ENCODE peak calls at places on chromosomes 1 and 21, in six cellular contexts. R is upper lobe of left lung; E is endothelial cell; F is GM13976; J is stomach; W is CD4-positive, alpha-beta T cell. X is an unnamed sample.
A peak's percentile ranks its signal among the peaks of the same experiment; 100 is the strongest.

GRCh38 chr1:151311589-151312331 is 15.5 kb downstream of the PI4KB start:
- DNase-seq in R (peak; percentile 84), E (no peak), F (no peak), J (peak; percentile 67), W (peak; percentile 67), X (no peak)

GRCh38 chr1:238606457-238606856 is 715.7 kb upstream of the ZP4 start:
- DNase-seq in R (no peak), E (no peak), F (no peak), J (no peak), W (no peak), X (no peak)

GRCh38 chr1:161730050-161730564 is 8.8 kb downstream of the FCRLB start:
- DNase-seq in R (no peak), E (no peak), F (no peak), J (no peak), W (no peak), X (peak; percentile 25)

GRCh38 chr1:182084487-182085316 is 23.2 kb upstream of the ZNF648 start:
- DNase-seq in R (peak; percentile 91), E (peak; percentile 94), F (peak; percentile 86), J (peak; percentile 93), W (peak; percentile 76), X (peak; percentile 85)

GRCh38 chr1:154137888-154138287 is 17.0 kb downstream of the NUP210L start:
- DNase-seq in R (no peak), E (no peak), F (no peak), J (no peak), W (no peak), X (no peak)

GRCh38 chr1:44655609-44656008 is 18.7 kb downstream of the TMEM53 start:
- DNase-seq in R (no peak), E (peak; percentile 49), F (peak; percentile 68), J (no peak), W (no peak), X (peak; percentile 61)

GRCh38 chr1:9842073-9842711 is 18.4 kb upstream of the CLSTN1 start:
- DNase-seq in R (no peak), E (no peak), F (no peak), J (no peak), W (no peak), X (no peak)

GRCh38 chr1:15027515-15027948 is 126.0 kb upstream of the TMEM51 start:
- DNase-seq in R (peak; percentile 61), E (peak; percentile 85), F (peak; percentile 80), J (peak; percentile 73), W (no peak), X (peak; percentile 68)

GRCh38 chr1:16924919-16925477 is 3.3 kb downstream of the CROCC start:
- DNase-seq in R (no peak), E (no peak), F (no peak), J (no peak), W (no peak), X (no peak)

GRCh38 chr1:66998972-66999371 is 55.0 kb downstream of the SLC35D1 start:
- DNase-seq in R (no peak), E (no peak), F (no peak), J (no peak), W (no peak), X (no peak)

GRCh38 chr1:181396811-181397210 is 86.5 kb upstream of the CACNA1E start:
- DNase-seq in R (no peak), E (no peak), F (no peak), J (no peak), W (no peak), X (no peak)

GRCh38 chr1:191929383-191929782 is 228.9 kb upstream of the RGS18 start:
- DNase-seq in R (no peak), E (no peak), F (no peak), J (no peak), W (no peak), X (no peak)

GRCh38 chr1:41022424-41022823 is 899 bp upstream of the SLFNL1 start:
- DNase-seq in R (no peak), E (no peak), F (no peak), J (no peak), W (no peak), X (no peak)

GRCh38 chr1:211939876-211940468 is 95.4 kb downstream of the INTS7 start:
- DNase-seq in R (no peak), E (no peak), F (peak; percentile 69), J (no peak), W (no peak), X (peak; percentile 73)

GRCh38 chr1:96445296-96445695 is 276.3 kb upstream of the PTBP2 start:
- DNase-seq in R (no peak), E (no peak), F (no peak), J (no peak), W (no peak), X (no peak)

GRCh38 chr1:55146781-55147180 is 68.4 kb downstream of the USP24 start:
- DNase-seq in R (no peak), E (no peak), F (no peak), J (peak; percentile 33), W (no peak), X (no peak)

GRCh38 chr21:42276076-42276475 is 39.1 kb downstream of the TFF3 start:
- DNase-seq in R (no peak), E (no peak), F (no peak), J (no peak), W (no peak), X (no peak)

GRCh38 chr1:89603651-89604413 is 29.1 kb upstream of the LRRC8C start:
- DNase-seq in R (no peak), E (no peak), F (no peak), J (no peak), W (no peak), X (no peak)

GRCh38 chr1:167935252-167936067 is 1.0 kb upstream of the DCAF6 start:
- DNase-seq in R (peak; percentile 27), E (no peak), F (peak; percentile 35), J (no peak), W (peak; percentile 20), X (peak; percentile 19)

GRCh38 chr21:36478207-36478701 is 1.7 kb downstream of the CLDN14 start:
- DNase-seq in R (no peak), E (no peak), F (no peak), J (no peak), W (no peak), X (no peak)

GRCh38 chr21:36477559-36477958 is 2.4 kb downstream of the CLDN14 start:
- DNase-seq in R (no peak), E (no peak), F (no peak), J (no peak), W (no peak), X (no peak)

GRCh38 chr21:36480618-36481017 is 696 bp upstream of the CLDN14 start:
- DNase-seq in R (no peak), E (no peak), F (no peak), J (no peak), W (no peak), X (no peak)

GRCh38 chr21:36479415-36480402 is at the start of gene CLDN14:
- DNase-seq in R (no peak), E (no peak), F (no peak), J (peak; percentile 65), W (no peak), X (no peak)

GRCh38 chr21:36478941-36479340 is 981 bp downstream of the CLDN14 start:
- DNase-seq in R (no peak), E (peak; percentile 21), F (no peak), J (no peak), W (no peak), X (no peak)
- TF ChIP-seq CTCF in R (no peak), E (no peak), F (no peak), J (no peak), W (no peak), X (no peak)

DNA sequence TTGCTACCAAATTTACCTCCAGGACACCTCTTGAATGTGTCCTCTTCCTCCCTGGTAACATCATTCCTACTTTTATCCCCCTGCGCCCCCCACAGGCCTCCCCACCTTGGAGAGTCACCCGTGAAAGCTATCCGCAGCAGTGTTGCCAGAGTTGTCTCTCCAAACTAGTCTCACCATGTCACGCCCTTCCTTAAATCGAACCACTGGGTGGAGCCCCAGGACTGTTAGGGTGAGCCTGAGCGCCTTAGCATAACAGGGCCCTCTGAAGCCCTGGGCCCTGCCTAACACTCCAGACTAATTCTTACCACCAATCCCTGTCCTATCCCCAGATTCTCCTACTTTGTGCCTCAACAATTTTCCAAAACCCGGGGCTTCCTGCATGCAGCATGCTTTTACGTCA is 35.0 kb downstream of the HSD3B2 start:
- DNase-seq in R (no peak), E (no peak), F (no peak), J (no peak), W (no peak), X (no peak)
- TF ChIP-seq CTCF in R (no peak), E (no peak), F (no peak), J (no peak), W (no peak), X (no peak)

GRCh38 chr1:92623187-92623778 is 136.6 kb upstream of the GFI1 start:
- DNase-seq in R (no peak), E (no peak), F (no peak), J (no peak), W (no peak), X (peak; percentile 13)
- TF ChIP-seq CTCF in R (no peak), E (peak; percentile 36), F (no peak), J (no peak), W (peak; percentile 76), X (peak; percentile 36)

GRCh38 chr1:109201123-109201703 is 12.5 kb upstream of the SARS1 start:
- DNase-seq in R (peak; percentile 44), E (peak; percentile 45), F (peak; percentile 73), J (peak; percentile 34), W (peak; percentile 5), X (peak; percentile 75)
- TF ChIP-seq CTCF in R (peak; percentile 30), E (peak; percentile 45), F (peak; percentile 60), J (no peak), W (no peak), X (peak; percentile 62)

GRCh38 chr21:15522148-15522547 is 207.6 kb upstream of the USP25 start:
- DNase-seq in R (no peak), E (no peak), F (no peak), J (no peak), W (no peak), X (no peak)

GRCh38 chr21:15517394-15517793 is 212.4 kb upstream of the USP25 start:
- DNase-seq in R (no peak), E (no peak), F (no peak), J (no peak), W (no peak), X (no peak)

GRCh38 chr21:15521644-15522001 is 208.2 kb upstream of the USP25 start:
- DNase-seq in R (no peak), E (no peak), F (no peak), J (no peak), W (no peak), X (no peak)

GRCh38 chr21:15524855-15525254 is 204.9 kb upstream of the USP25 start:
- DNase-seq in R (no peak), E (no peak), F (no peak), J (no peak), W (no peak), X (no peak)

DNA sequence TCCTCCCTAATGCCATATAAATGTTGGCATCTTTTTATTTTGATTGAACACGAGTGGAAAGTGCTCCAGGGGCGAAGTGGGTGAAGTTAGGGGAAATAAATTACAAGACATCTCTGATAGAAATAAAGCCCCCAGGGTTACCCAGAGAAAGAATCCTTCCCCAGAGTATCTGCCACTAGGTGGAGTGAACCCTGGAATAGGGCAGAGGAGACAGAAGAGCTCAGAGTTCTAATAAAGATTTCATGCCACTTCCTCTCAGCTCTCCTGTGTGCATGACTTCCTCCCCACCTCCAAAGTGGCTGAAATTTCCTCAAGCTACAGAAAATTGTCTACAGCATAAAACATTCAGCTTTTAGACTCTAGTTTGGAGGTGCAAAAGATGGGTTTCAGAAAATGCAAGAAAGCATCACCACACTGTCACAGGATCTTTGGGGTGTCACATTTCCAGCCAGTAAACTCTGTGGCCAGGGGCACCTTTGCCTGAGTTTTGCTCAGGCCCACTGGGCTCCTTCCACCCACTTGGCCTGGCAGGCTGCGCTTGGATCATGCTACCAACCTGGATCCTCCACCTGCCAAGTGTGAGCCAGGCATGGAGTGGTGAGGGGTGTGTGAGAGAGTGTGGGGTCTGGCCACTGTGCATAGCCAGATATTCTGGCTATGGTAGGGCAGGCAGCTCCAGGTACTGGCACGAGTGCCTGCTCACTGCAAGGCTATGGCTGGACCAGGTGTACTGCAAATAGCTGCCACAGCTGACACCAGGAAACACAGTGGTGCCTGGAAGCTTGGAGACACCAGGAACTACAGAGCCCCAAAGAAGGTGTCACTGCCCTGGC is 208.8 kb upstream of the USP25 start:
- DNase-seq in R (no peak), E (no peak), F (no peak), J (no peak), W (peak; percentile 1), X (no peak)
- TF ChIP-seq CTCF in R (no peak), E (no peak), F (no peak), J (no peak), W (peak; percentile 43), X (no peak)